ENCODE peak calls at places on chromosome 17, in nine cellular contexts. C is amygdala; W is DMS 273 treated with DMSO at 0.1 percent for 48 hours; P is stimulated activated CD4-positive, alpha-beta T cell treated with anti-CD3 and anti-CD28 coated beads, TNF-alpha, amount 100 ng/mL, for 24 hours; E is GM23338; J is brain microvascular endothelial cell; I is HFFc6; F is NCI-H345; U is stimulated activated CD8-positive, alpha-beta memory T cell treated with anti-CD3 and anti-CD28 coated beads, Interleukin-2, amount 100 ng/mL, for 1 hour. V is an unnamed sample.

GRCh38 chr17:39674702-39675389 is 6.6 kb downstream of the PNMT start:
- DNase-seq in C (no peak), W (no peak), P (no peak), E (no peak), J (no peak), I (no peak), F (peak; percentile 63), U (no peak), V (peak; percentile 40)

GRCh38 chr17:78779848-78780247 is 2.2 kb downstream of the CYTH1 start:
- DNase-seq in C (no peak), W (no peak), P (no peak), E (no peak), J (no peak), I (no peak), F (peak; percentile 46), U (no peak), V (peak; percentile 78)

GRCh38 chr17:29710891-29711418 is 88.2 kb upstream of the CORO6 start:
- DNase-seq in C (no peak), W (no peak), P (no peak), E (no peak), J (no peak), I (peak; percentile 94), F (no peak), U (no peak), V (no peak)

GRCh38 chr17:77601054-77601979 is 357.2 kb upstream of the TNRC6C start:
- DNase-seq in C (no peak), W (no peak), P (no peak), E (no peak), J (no peak), I (no peak), F (no peak), U (no peak), V (no peak)

GRCh38 chr17:49990921-49991320 is 4.1 kb downstream of the DLX3 start:
- DNase-seq in C (no peak), W (no peak), P (no peak), E (no peak), J (no peak), I (no peak), F (no peak), U (no peak), V (no peak)

GRCh38 chr17:18033442-18034099 is 5.4 kb downstream of the ATPAF2 start:
- DNase-seq in C (no peak), W (peak; percentile 61), P (peak; percentile 22), E (peak; percentile 95), J (peak; percentile 76), I (peak; percentile 82), F (peak; percentile 72), U (peak; percentile 24), V (peak; percentile 87)

GRCh38 chr17:70780031-70780430 is 610.7 kb downstream of the KCNJ2 start:
- DNase-seq in C (no peak), W (no peak), P (no peak), E (no peak), J (no peak), I (no peak), F (no peak), U (no peak), V (no peak)

GRCh38 chr17:21511368-21512195 is 135.4 kb downstream of the KCNJ12 start:
- DNase-seq in C (peak; percentile 24), W (peak; percentile 28), P (peak; percentile 33), E (peak; percentile 95), J (peak; percentile 69), I (peak; percentile 76), F (peak; percentile 70), U (peak; percentile 52), V (peak; percentile 91)

GRCh38 chr17:35930211-35931065 is at the start of gene RDM1:
- DNase-seq in C (no peak), W (peak; percentile 48), P (peak; percentile 74), E (peak; percentile 96), J (peak; percentile 53), I (peak; percentile 18), F (peak; percentile 88), U (peak; percentile 61), V (peak; percentile 50)

V was measured in NCI-H510A treated with DMSO at 0.1 percent for 48 hours.